ENCODE peak calls at places on chromosome 1, in nine cellular contexts. One of them, this sample, is unnamed.

GRCh38 chr1:163201906-163202305 is 810 bp downstream of the RGS5 start:
- DNase-seq in left ventricle myocardium superior: no peak
- DNase-seq in stimulated activated CD4-positive, alpha-beta T cell treated with anti-CD3 and anti-CD28 coated beads, TNF-alpha, amount 100 ng/mL, for 1 hour: no peak
- DNase-seq in OCI-LY7: no peak
- DNase-seq in left cardiac atrium: no peak
- DNase-seq in T follicular helper cell: no peak
- DNase-seq in H7: no peak
- DNase-seq in NCI-H1436: no peak
- DNase-seq in stimulated activated CD8-positive, alpha-beta memory T cell treated with anti-CD3 and anti-CD28 coated beads, Interleukin-4, amount 100 ng/mL, for 1 hour: no peak
- DNase-seq in this sample: no peak

GRCh38 chr1:62233926-62234450 is 39.3 kb downstream of the L1TD1 start:
- DNase-seq in left ventricle myocardium superior: no peak
- DNase-seq in stimulated activated CD4-positive, alpha-beta T cell treated with anti-CD3 and anti-CD28 coated beads, TNF-alpha, amount 100 ng/mL, for 1 hour: no peak
- DNase-seq in OCI-LY7: no peak
- DNase-seq in left cardiac atrium: no peak
- DNase-seq in T follicular helper cell: no peak
- DNase-seq in H7: no peak
- DNase-seq in NCI-H1436: no peak
- DNase-seq in stimulated activated CD8-positive, alpha-beta memory T cell treated with anti-CD3 and anti-CD28 coated beads, Interleukin-4, amount 100 ng/mL, for 1 hour: no peak
- DNase-seq in this sample: no peak

GRCh38 chr1:41633764-41634163 is 149.3 kb upstream of the EDN2 start:
- DNase-seq in left ventricle myocardium superior: no peak
- DNase-seq in stimulated activated CD4-positive, alpha-beta T cell treated with anti-CD3 and anti-CD28 coated beads, TNF-alpha, amount 100 ng/mL, for 1 hour: no peak
- DNase-seq in OCI-LY7: no peak
- DNase-seq in left cardiac atrium: no peak
- DNase-seq in T follicular helper cell: no peak
- DNase-seq in H7: no peak
- DNase-seq in NCI-H1436: no peak
- DNase-seq in stimulated activated CD8-positive, alpha-beta memory T cell treated with anti-CD3 and anti-CD28 coated beads, Interleukin-4, amount 100 ng/mL, for 1 hour: no peak
- DNase-seq in this sample: no peak

GRCh38 chr1:231026576-231026975 is 13.5 kb downstream of the FAM89A start:
- DNase-seq in left ventricle myocardium superior: no peak
- DNase-seq in stimulated activated CD4-positive, alpha-beta T cell treated with anti-CD3 and anti-CD28 coated beads, TNF-alpha, amount 100 ng/mL, for 1 hour: no peak
- DNase-seq in OCI-LY7: no peak
- DNase-seq in left cardiac atrium: no peak
- DNase-seq in T follicular helper cell: no peak
- DNase-seq in H7: no peak
- DNase-seq in NCI-H1436: no peak
- DNase-seq in stimulated activated CD8-positive, alpha-beta memory T cell treated with anti-CD3 and anti-CD28 coated beads, Interleukin-4, amount 100 ng/mL, for 1 hour: no peak
- DNase-seq in this sample: no peak

GRCh38 chr1:172956871-172957270 is 93.9 kb downstream of the TNFSF18 start:
- DNase-seq in left ventricle myocardium superior: no peak
- DNase-seq in stimulated activated CD4-positive, alpha-beta T cell treated with anti-CD3 and anti-CD28 coated beads, TNF-alpha, amount 100 ng/mL, for 1 hour: no peak
- DNase-seq in OCI-LY7: no peak
- DNase-seq in left cardiac atrium: no peak
- DNase-seq in T follicular helper cell: no peak
- DNase-seq in H7: no peak
- DNase-seq in NCI-H1436: no peak
- DNase-seq in stimulated activated CD8-positive, alpha-beta memory T cell treated with anti-CD3 and anti-CD28 coated beads, Interleukin-4, amount 100 ng/mL, for 1 hour: no peak
- DNase-seq in this sample: no peak

GRCh38 chr1:147598631-147599361 is 57.5 kb downstream of the BCL9 start:
- DNase-seq in left ventricle myocardium superior: peak; percentile 68
- DNase-seq in stimulated activated CD4-positive, alpha-beta T cell treated with anti-CD3 and anti-CD28 coated beads, TNF-alpha, amount 100 ng/mL, for 1 hour: no peak
- DNase-seq in OCI-LY7: peak; percentile 51
- DNase-seq in left cardiac atrium: peak; percentile 66
- DNase-seq in T follicular helper cell: no peak
- DNase-seq in H7: no peak
- DNase-seq in NCI-H1436: no peak
- DNase-seq in stimulated activated CD8-positive, alpha-beta memory T cell treated with anti-CD3 and anti-CD28 coated beads, Interleukin-4, amount 100 ng/mL, for 1 hour: no peak
- DNase-seq in this sample: no peak

GRCh38 chr1:192592981-192593683 is 17.6 kb downstream of the RGS1 start:
- DNase-seq in left ventricle myocardium superior: no peak
- DNase-seq in stimulated activated CD4-positive, alpha-beta T cell treated with anti-CD3 and anti-CD28 coated beads, TNF-alpha, amount 100 ng/mL, for 1 hour: no peak
- DNase-seq in OCI-LY7: no peak
- DNase-seq in left cardiac atrium: no peak
- DNase-seq in T follicular helper cell: no peak
- DNase-seq in H7: no peak
- DNase-seq in NCI-H1436: no peak
- DNase-seq in stimulated activated CD8-positive, alpha-beta memory T cell treated with anti-CD3 and anti-CD28 coated beads, Interleukin-4, amount 100 ng/mL, for 1 hour: no peak
- DNase-seq in this sample: no peak

GRCh38 chr1:36342426-36343185 is 19.2 kb upstream of the EVA1B start:
- DNase-seq in left ventricle myocardium superior: peak; percentile 71
- DNase-seq in stimulated activated CD4-positive, alpha-beta T cell treated with anti-CD3 and anti-CD28 coated beads, TNF-alpha, amount 100 ng/mL, for 1 hour: peak; percentile 51
- DNase-seq in OCI-LY7: peak; percentile 55
- DNase-seq in left cardiac atrium: no peak
- DNase-seq in T follicular helper cell: peak; percentile 57
- DNase-seq in H7: peak; percentile 91
- DNase-seq in NCI-H1436: no peak
- DNase-seq in stimulated activated CD8-positive, alpha-beta memory T cell treated with anti-CD3 and anti-CD28 coated beads, Interleukin-4, amount 100 ng/mL, for 1 hour: peak; percentile 29
- DNase-seq in this sample: peak; percentile 80

This sample was measured in NCI-H226.